ENCODE peak calls at places on chromosomes 3 and 15, in four cellular contexts. B, H, I and N are unnamed samples.

GRCh38 chr15:73766598-73766997 is 13.4 kb upstream of the INSYN1 start:
- DNase-seq in H (no peak), I (no peak), B (no peak), N (no peak)

GRCh38 chr3:124034016-124034808 is 42.3 kb upstream of the ROPN1 start:
- DNase-seq in I (no peak), B (no peak), H (peak; percentile 20), N (no peak)

GRCh38 chr15:73637527-73637926 is 4.3 kb upstream of the NPTN start:
- DNase-seq in B (no peak), I (no peak), H (no peak), N (no peak)

GRCh38 chr15:38225381-38225780 is 27.3 kb upstream of the SPRED1 start:
- DNase-seq in H (no peak), I (no peak), B (no peak), N (no peak)

GRCh38 chr3:156685752-156686151 is 11.4 kb downstream of the TIPARP start:
- DNase-seq in B (no peak), H (no peak), I (no peak), N (no peak)

GRCh38 chr3:37307321-37307720 is 132.9 kb upstream of the LRRFIP2 start:
- DNase-seq in B (no peak), I (no peak), H (no peak), N (no peak)

GRCh38 chr3:128447561-128448013 is 19.1 kb downstream of the DNAJB8 start:
- DNase-seq in H (no peak), I (no peak), B (no peak), N (no peak)

GRCh38 chr3:122642935-122643334 is 37.7 kb upstream of the PARP14 start:
- DNase-seq in B (no peak), H (no peak), I (no peak), N (no peak)

GRCh38 chr15:82132742-82133141 is 86.9 kb upstream of the MEX3B start:
- DNase-seq in I (no peak), H (no peak), B (no peak), N (peak; percentile 72)

GRCh38 chr15:88454867-88455810 is 12.0 kb downstream of the MRPL46 start:
- DNase-seq in B (peak; percentile 48), I (peak; percentile 48), H (peak; percentile 64), N (peak; percentile 28)

GRCh38 chr15:74340139-74340538 is 27.3 kb downstream of the CYP11A1 start:
- DNase-seq in H (no peak), I (no peak), B (no peak), N (no peak)

GRCh38 chr3:149472393-149472792 is 2.1 kb upstream of the TM4SF4 start:
- DNase-seq in I (no peak), H (no peak), B (no peak), N (no peak)

GRCh38 chr15:28274211-28274610 is 47.8 kb downstream of the HERC2 start:
- DNase-seq in I (no peak), B (no peak), H (no peak), N (no peak)

GRCh38 chr3:69731080-69731479 is 8.2 kb upstream of the MITF start:
- DNase-seq in I (no peak), H (no peak), B (no peak), N (no peak)

GRCh38 chr3:36511761-36512496 is 131.6 kb downstream of the STAC start:
- DNase-seq in H (no peak), B (no peak), I (no peak), N (no peak)

GRCh38 chr3:130816873-130817445 is 70.3 kb upstream of the PIK3R4 start:
- DNase-seq in B (no peak), H (no peak), I (no peak), N (no peak)

GRCh38 chr3:15512173-15512572 is 9.3 kb downstream of the COLQ start:
- DNase-seq in H (no peak), I (no peak), B (no peak), N (no peak)

GRCh38 chr3:163541629-163542028 is 1536.7 kb downstream of the SI start:
- DNase-seq in I (no peak), H (no peak), B (no peak), N (no peak)

GRCh38 chr3:196192036-196193001 is 18.9 kb downstream of the ZDHHC19 start:
- DNase-seq in H (peak; percentile 51), B (no peak), I (peak; percentile 35), N (no peak)

GRCh38 chr3:179088306-179088705 is 16.7 kb upstream of the ZMAT3 start:
- DNase-seq in I (no peak), B (no peak), H (peak; percentile 34), N (no peak)

GRCh38 chr3:149703474-149703873 is 45.6 kb upstream of the WWTR1 start:
- DNase-seq in B (no peak), I (no peak), H (no peak), N (no peak)

GRCh38 chr15:73952913-73953750 is 26.9 kb downstream of the LOXL1 start:
- DNase-seq in B (no peak), H (no peak), I (no peak), N (no peak)

GRCh38 chr3:15064299-15064834 is 748 bp downstream of the MRPS25 start:
- DNase-seq in I (no peak), B (no peak), H (peak; percentile 39), N (no peak)

GRCh38 chr15:69751575-69751974 is 299.0 kb downstream of the RPLP1 start:
- DNase-seq in B (no peak), I (no peak), H (no peak), N (no peak)

GRCh38 chr15:62847900-62848489 is 194.6 kb upstream of the TPM1 start:
- DNase-seq in B (peak; percentile 53), H (peak; percentile 67), I (peak; percentile 44), N (peak; percentile 52)

GRCh38 chr3:157086053-157086761 is 73.7 kb downstream of the CCNL1 start:
- DNase-seq in B (no peak), H (no peak), I (no peak), N (no peak)

GRCh38 chr3:13884851-13885703 is 5.2 kb upstream of the WNT7A start:
- DNase-seq in H (peak; percentile 70), B (peak; percentile 56), I (peak; percentile 36), N (no peak)

GRCh38 chr3:170496868-170497140 is 78.1 kb downstream of the CLDN11 start:
- DNase-seq in H (no peak), I (no peak), B (no peak), N (no peak)

GRCh38 chr3:114673481-114673880 is 379.7 kb downstream of the TIGIT start:
- DNase-seq in B (no peak), H (no peak), I (no peak), N (no peak)

GRCh38 chr3:49017646-49017977 is 768 bp downstream of the DALRD3 start:
- DNase-seq in B (no peak), H (peak; percentile 63), I (no peak), N (no peak)

GRCh38 chr15:32042269-32042996 is 12.1 kb downstream of the CHRNA7 start:
- DNase-seq in H (no peak), I (no peak), B (peak; percentile 37), N (no peak)

GRCh38 chr3:88641033-88641604 is 466.3 kb upstream of the EPHA3 start:
- DNase-seq in I (no peak), H (no peak), B (no peak), N (no peak)

GRCh38 chr3:44802006-44802405 is 40.4 kb downstream of the KIF15 start:
- DNase-seq in I (no peak), B (no peak), H (no peak), N (no peak)

GRCh38 chr3:55637906-55638635 is 151.0 kb upstream of the WNT5A start:
- DNase-seq in H (no peak), B (no peak), I (no peak), N (no peak)

GRCh38 chr3:79604681-79605080 is 163.1 kb downstream of the ROBO1 start:
- DNase-seq in B (no peak), I (no peak), H (no peak), N (no peak)

GRCh38 chr3:11612515-11613184 is 31.1 kb downstream of the VGLL4 start:
- DNase-seq in B (no peak), I (peak; percentile 50), H (no peak), N (no peak)
- TF ChIP-seq TCF7L2 in B (no peak), I (no peak), H (no peak), N (no peak)

GRCh38 chr3:127417709-127418559 is 130.1 kb upstream of the PRR20G start:
- DNase-seq in B (no peak), H (no peak), I (no peak), N (no peak)
- H3K4me3 ChIP-seq in B (no peak overlapping the region), H (no peak overlapping the region), I (no peak overlapping the region), N (no peak overlapping the region)

DNA sequence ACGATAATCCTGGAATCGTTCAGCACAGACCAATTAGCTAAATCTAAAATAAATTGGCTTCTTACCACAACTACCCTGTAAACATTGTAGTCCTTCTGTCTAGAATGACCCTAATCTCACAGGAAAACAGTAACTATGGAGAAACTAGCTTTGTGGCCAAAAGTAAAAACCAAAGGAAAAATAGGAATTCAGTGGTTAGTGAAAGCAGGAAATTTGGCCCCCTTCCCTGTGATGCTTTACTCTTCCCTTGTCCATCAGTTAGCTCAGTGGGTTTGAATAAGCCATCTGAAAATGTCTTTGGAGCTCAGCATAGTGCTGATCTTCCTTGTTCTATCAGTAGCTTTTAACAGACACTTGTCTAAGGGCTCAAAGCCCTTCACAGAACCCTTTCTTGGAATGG is 1.6 kb downstream of the NMD3 start:
- DNase-seq in B (no peak), H (peak; percentile 33), I (no peak), N (no peak)
- TF ChIP-seq SIN3A in B (no peak), H (no peak), I (no peak), N (no peak)

GRCh38 chr3:137946341-137946973 is 63.5 kb upstream of the CLDN18 start:
- DNase-seq in I (peak; percentile 62), B (peak; percentile 71), H (peak; percentile 75), N (no peak)
- TF ChIP-seq TCF7L2 in I (no peak), B (no peak), H (no peak), N (no peak)

GRCh38 chr3:9135930-9136525 is 113.4 kb downstream of the SRGAP3 start:
- DNase-seq in B (no peak), H (no peak), I (no peak), N (no peak)
- H3K4me3 ChIP-seq in B (no peak overlapping the region), H (no peak overlapping the region), I (no peak overlapping the region), N (peak overlapping the region; percentile 5)